ENCODE peak calls at places on chromosome 3, in five cellular contexts. S is AG09309, O is H9, Y is uterus, M is AG09319. Z is an unnamed sample.

GRCh38 chr3:55160241-55160877 is 232.5 kb upstream of the LRTM1 start:
- DNase-seq in M (peak), O (no peak), Y (no peak), S (peak), Z (no peak)

GRCh38 chr3:42023380-42023779 is 61.5 kb upstream of the ULK4 start:
- DNase-seq in Y (no peak), O (no peak), M (no peak), S (no peak), Z (no peak)

GRCh38 chr3:98690876-98691275 is 72.3 kb upstream of the ST3GAL6 start:
- DNase-seq in O (no peak), M (no peak), S (no peak), Y (no peak), Z (no peak)

GRCh38 chr3:184491867-184492615 is 69.5 kb upstream of the EPHB3 start:
- DNase-seq in S (no peak), M (no peak), Y (peak), O (no peak), Z (no peak)

GRCh38 chr3:15360786-15361493 is 28.6 kb upstream of the SH3BP5 start:
- DNase-seq in O (no peak), S (peak), Y (no peak), M (no peak), Z (no peak)

GRCh38 chr3:185400866-185401265 is 37.9 kb downstream of the MAP3K13 start:
- DNase-seq in O (no peak), M (no peak), Y (no peak), S (no peak), Z (no peak)

GRCh38 chr3:48575366-48575765 is 11.8 kb upstream of the UCN2 start:
- DNase-seq in M (no peak), S (no peak), Y (no peak), O (no peak), Z (no peak)

GRCh38 chr3:65785065-65785645 is 253.6 kb downstream of the MAGI1 start:
- DNase-seq in M (peak), O (no peak), S (peak), Y (no peak), Z (peak)

GRCh38 chr3:83738202-83738601 is 1220.6 kb upstream of the CADM2 start:
- DNase-seq in S (no peak), M (no peak), Y (no peak), O (no peak), Z (no peak)

GRCh38 chr3:178658694-178659315 is 122.6 kb downstream of the KCNMB2 start:
- DNase-seq in M (no peak), Y (no peak), S (no peak), O (no peak), Z (no peak)

GRCh38 chr3:13767030-13767429 is 112.8 kb downstream of the WNT7A start:
- DNase-seq in S (no peak), O (no peak), M (no peak), Y (no peak), Z (no peak)

GRCh38 chr3:2861120-2861519 is 249.1 kb downstream of the IL5RA start:
- DNase-seq in Y (no peak), S (no peak), O (no peak), M (no peak), Z (no peak)

GRCh38 chr3:123075359-123075758 is 8.5 kb downstream of the PDIA5 start:
- DNase-seq in O (no peak), S (no peak), Y (no peak), M (no peak), Z (no peak)

GRCh38 chr3:161925749-161926360 is 429.2 kb downstream of the OTOL1 start:
- DNase-seq in Y (no peak), O (no peak), S (no peak), M (no peak), Z (no peak)

GRCh38 chr3:36959821-36960220 is 15.0 kb upstream of the TRANK1 start:
- DNase-seq in M (no peak), Y (no peak), O (no peak), S (no peak), Z (no peak)

GRCh38 chr3:139718415-139718814 is 40.6 kb upstream of the NMNAT3 start:
- DNase-seq in M (peak), O (peak), Y (peak), S (peak), Z (peak)

GRCh38 chr3:101827211-101828174 is 21.8 kb upstream of the NFKBIZ start:
- DNase-seq in Y (peak), M (peak), S (no peak), O (peak), Z (peak)

GRCh38 chr3:187994221-187995085 is 159.5 kb upstream of the LPP start:
- DNase-seq in Y (no peak), M (no peak), O (no peak), S (peak), Z (no peak)

DNA sequence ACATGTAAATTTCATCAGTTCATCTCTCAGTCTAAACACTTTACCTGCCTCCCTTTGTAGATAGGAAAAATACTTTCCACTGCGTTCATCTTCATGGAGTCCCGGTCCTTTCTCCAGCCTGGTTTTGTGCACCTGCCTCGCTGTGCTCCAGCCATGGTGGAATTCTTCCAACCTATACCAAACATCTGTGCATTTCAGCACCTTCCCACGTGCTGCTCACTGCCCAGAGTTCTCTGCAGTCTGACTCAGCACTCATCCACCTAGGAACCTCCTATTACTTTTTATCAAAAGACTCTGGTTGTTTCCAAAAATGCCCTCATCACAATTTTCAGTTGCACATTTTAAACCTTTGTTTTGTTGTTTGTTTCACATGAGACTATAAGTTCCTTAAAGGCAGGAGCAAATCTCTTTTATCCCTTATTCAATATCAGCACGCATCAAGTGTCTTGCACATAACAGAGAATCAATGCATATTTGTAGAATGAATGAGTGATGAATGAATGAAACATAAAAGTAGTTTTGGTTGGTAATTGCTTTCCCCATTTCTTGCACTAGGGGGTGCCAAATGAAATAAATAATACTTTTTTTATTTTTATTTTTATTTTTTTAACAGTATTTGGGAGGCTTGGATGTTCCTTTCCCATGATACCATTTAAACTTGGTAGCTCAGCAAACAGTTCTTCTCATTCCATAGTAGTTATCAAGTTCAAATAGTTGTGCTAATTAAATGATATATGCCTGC is 30.2 kb upstream of the ADAMTS9 start:
- DNase-seq in Y (no peak), S (no peak), O (no peak), M (no peak), Z (no peak)
- TF ChIP-seq CTCF in Y (no peak), S (peak), O (peak), M (peak), Z (peak)

GRCh38 chr3:84742915-84743314 is 215.9 kb upstream of the CADM2 start:
- DNase-seq in S (no peak), M (no peak), Y (no peak), O (no peak), Z (no peak)
- TF ChIP-seq CTCF in S (no peak), M (no peak), Y (no peak), O (no peak), Z (no peak)

GRCh38 chr3:94063497-94064119 is 747 bp downstream of the NSUN3 start:
- DNase-seq in S (no peak), O (no peak), M (no peak), Y (no peak), Z (no peak)
- TF ChIP-seq CTCF in S (no peak), O (no peak), M (no peak), Y (no peak), Z (no peak)

GRCh38 chr3:40465111-40465407 is 7.9 kb downstream of the RPL14 start:
- DNase-seq in M (no peak), O (no peak), S (no peak), Y (no peak), Z (no peak)
- TF ChIP-seq CTCF in M (no peak), O (no peak), S (no peak), Y (no peak), Z (no peak)